ENCODE peak calls at places on chromosomes 2 and 18, in five cellular contexts. I is GM13976, Y is GM04503, S is T47D, B is cerebellum. V is an unnamed sample.

GRCh38 chr2:170842785-170843184 is 26.1 kb downstream of the GAD1 start:
- DNase-seq in S (no peak), B (no peak), Y (peak), I (no peak), V (no peak)

GRCh38 chr2:216539791-216540241 is 41.2 kb downstream of the RPL37A start:
- DNase-seq in B (peak), S (peak), Y (no peak), I (peak), V (no peak)

GRCh38 chr18:80070825-80071224 is 36.6 kb downstream of the RBFA start:
- DNase-seq in Y (no peak), B (no peak), I (no peak), S (no peak), V (no peak)

GRCh38 chr2:110674620-110675555 is 3.0 kb downstream of the BUB1 start:
- DNase-seq in S (no peak), Y (no peak), B (no peak), I (peak), V (no peak)

GRCh38 chr2:26330114-26330581 is 15.8 kb upstream of the SELENOI start:
- DNase-seq in Y (peak), I (peak), S (peak), B (peak), V (peak)

GRCh38 chr2:205539603-205540002 is 142.7 kb upstream of the NRP2 start:
- DNase-seq in Y (no peak), B (no peak), I (no peak), S (no peak), V (no peak)

GRCh38 chr2:68834737-68835136 is 36.5 kb downstream of the BMP10 start:
- DNase-seq in I (no peak), S (no peak), B (no peak), Y (no peak), V (no peak)

GRCh38 chr2:188610827-188611226 is 319.2 kb downstream of the GULP1 start:
- DNase-seq in Y (no peak), I (no peak), S (no peak), B (no peak), V (no peak)

GRCh38 chr2:20745924-20746555 is 76.9 kb downstream of the LDAH start:
- DNase-seq in Y (no peak), S (no peak), B (no peak), I (no peak), V (no peak)

GRCh38 chr2:15449542-15450236 is 111.4 kb downstream of the NBAS start:
- DNase-seq in B (no peak), S (no peak), Y (no peak), I (no peak), V (peak)

GRCh38 chr18:3554091-3554601 is 104.2 kb downstream of the TGIF1 start:
- DNase-seq in B (no peak), Y (no peak), I (no peak), S (no peak), V (no peak)

GRCh38 chr18:49226935-49227334 is 233.5 kb downstream of the DYM start:
- DNase-seq in I (no peak), Y (no peak), S (no peak), B (no peak), V (no peak)

GRCh38 chr2:80020061-80020460 is 284.5 kb downstream of the LRRTM1 start:
- DNase-seq in S (no peak), B (no peak), I (no peak), Y (no peak), V (no peak)

GRCh38 chr2:196565106-196565505 is 74.4 kb upstream of the CCDC150 start:
- DNase-seq in S (no peak), I (no peak), Y (no peak), B (peak), V (no peak)

GRCh38 chr2:225464346-225465025 is 65.0 kb downstream of the NYAP2 start:
- DNase-seq in B (no peak), I (peak), S (no peak), Y (no peak), V (no peak)

V was measured in SK-N-DZ.